ENCODE peak calls at places on chromosomes 16 and 17, in nine cellular contexts. T, N, K, G, D, U, Y, Q and J are unnamed samples.

GRCh38 chr16:2091722-2092620 is 43.7 kb downstream of the PKD1 start:
- DNase-seq in G (no peak), Y (no peak), Q (no peak), D (peak), U (no peak), N (no peak), T (peak), K (no peak), J (no peak)

GRCh38 chr16:578870-579405 is 9.2 kb downstream of the PIGQ start:
- DNase-seq in G (no peak), Y (no peak), K (peak), T (peak), U (peak), Q (peak), N (no peak), D (peak), J (no peak)

GRCh38 chr17:78137392-78138203 is 7.0 kb downstream of the TMC8 start:
- DNase-seq in D (no peak), U (no peak), T (peak), N (no peak), Q (no peak), G (no peak), K (no peak), Y (no peak), J (no peak)

GRCh38 chr16:68592466-68593337 is 52.4 kb upstream of the CDH3 start:
- DNase-seq in G (no peak), U (no peak), D (no peak), Y (no peak), Q (peak), T (no peak), K (no peak), N (no peak), J (no peak)

GRCh38 chr16:75017670-75018525 is 19.1 kb downstream of the ZNRF1 start:
- DNase-seq in K (no peak), U (no peak), Q (no peak), Y (no peak), N (no peak), T (no peak), G (no peak), D (no peak), J (no peak)

GRCh38 chr17:16439303-16439791 is 24.0 kb downstream of the TRPV2 start:
- DNase-seq in N (no peak), D (no peak), K (peak), Y (no peak), U (no peak), G (no peak), Q (no peak), T (no peak), J (no peak)

GRCh38 chr16:30006095-30006473 is 4.7 kb downstream of the DOC2A start:
- DNase-seq in G (no peak), D (no peak), U (no peak), Q (no peak), N (no peak), T (no peak), Y (no peak), K (no peak), J (no peak)

GRCh38 chr17:7383742-7384488 is 3.0 kb downstream of the TNK1 start:
- DNase-seq in K (no peak), Q (no peak), D (peak), Y (no peak), T (peak), U (no peak), N (no peak), G (no peak), J (no peak)

GRCh38 chr17:29590979-29591736 is 1.7 kb upstream of the GIT1 start:
- DNase-seq in T (no peak), U (peak), D (peak), Q (no peak), N (peak), Y (no peak), K (no peak), G (no peak), J (no peak)

GRCh38 chr17:78999056-78999768 is 10.4 kb downstream of the CANT1 start:
- DNase-seq in N (no peak), Q (no peak), D (no peak), Y (no peak), K (peak), G (no peak), T (peak), U (peak), J (no peak)

GRCh38 chr17:73091410-73091769 is 1.1 kb downstream of the SLC39A11 start:
- DNase-seq in T (no peak), D (no peak), Q (no peak), G (no peak), Y (no peak), N (no peak), K (peak), U (no peak), J (no peak)

GRCh38 chr16:35664091-35664693 is 2204.8 kb downstream of the TP53TG3F start:
- DNase-seq in G (no peak), Y (no peak), Q (no peak), U (peak), D (no peak), K (peak), T (no peak), N (no peak), J (no peak)

GRCh38 chr17:67663445-67663844 is 54.3 kb upstream of the NOL11 start:
- DNase-seq in T (no peak), G (no peak), N (no peak), D (no peak), Y (no peak), K (no peak), Q (no peak), U (no peak), J (no peak)

GRCh38 chr17:61583242-61583641 is 7.8 kb downstream of the NACA2 start:
- DNase-seq in G (no peak), U (no peak), Q (peak), K (no peak), Y (peak), T (no peak), N (peak), D (no peak), J (peak)

GRCh38 chr17:3866269-3866668 is 20.2 kb upstream of the NCBP3 start:
- DNase-seq in D (no peak), T (no peak), K (no peak), U (no peak), Y (no peak), N (no peak), Q (no peak), G (no peak), J (no peak)

GRCh38 chr16:59192551-59193199 is 458.6 kb upstream of the GOT2 start:
- DNase-seq in T (peak), N (no peak), D (peak), G (no peak), K (peak), Y (no peak), Q (peak), U (no peak), J (no peak)

GRCh38 chr16:28321700-28322411 is 29.5 kb downstream of the SBK1 start:
- DNase-seq in K (no peak), N (no peak), Y (no peak), D (peak), G (no peak), U (peak), T (peak), Q (peak), J (no peak)

GRCh38 chr17:47324224-47325020 is 667 bp downstream of the EFCAB13 start:
- DNase-seq in Q (no peak), K (peak), Y (no peak), N (no peak), D (peak), G (no peak), U (peak), T (peak), J (no peak)

DNA sequence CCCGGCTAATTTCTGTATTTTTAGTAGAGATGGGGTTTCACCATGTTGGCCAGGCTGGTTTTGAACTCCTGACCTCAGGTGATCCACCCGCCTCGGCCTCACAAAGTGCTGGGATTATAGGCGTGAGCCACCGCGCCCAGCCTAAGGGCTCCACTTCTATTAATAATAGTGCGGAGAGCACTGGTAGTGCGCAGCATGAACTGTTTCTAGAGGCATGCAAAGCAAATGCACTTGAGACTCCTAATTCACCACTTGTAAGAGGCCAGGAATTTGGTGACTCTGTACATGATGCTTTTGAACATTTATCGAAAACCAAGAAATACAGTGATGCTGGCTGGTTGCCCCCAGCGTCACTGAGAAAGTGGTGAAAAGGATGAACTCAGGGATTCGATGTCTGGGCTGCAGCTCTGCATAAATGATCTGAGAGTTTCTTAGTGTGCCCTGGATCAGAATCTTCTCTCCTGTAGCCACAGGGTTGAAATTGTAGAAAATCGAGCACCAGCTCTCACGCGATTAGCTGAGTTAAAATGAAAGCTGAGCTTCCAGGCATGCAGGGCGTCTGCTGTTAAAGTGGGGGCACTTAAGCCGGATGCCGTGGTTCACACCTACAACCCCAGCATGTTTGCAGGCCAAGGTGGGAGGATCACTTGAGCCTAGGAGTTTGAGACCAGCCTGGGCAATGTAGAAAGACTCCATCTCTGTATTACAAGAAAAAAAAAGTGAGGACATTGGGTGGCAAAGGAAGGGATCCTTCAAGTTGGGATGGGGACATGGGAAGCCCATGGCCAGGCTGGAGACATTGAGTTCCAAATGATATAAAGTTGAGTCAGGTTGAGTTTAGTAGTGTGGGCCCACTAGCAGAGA is 4.8 kb downstream of the RNF213 start:
- DNase-seq in Y (no peak), G (no peak), U (no peak), T (peak), D (no peak), N (no peak), Q (no peak), K (no peak), J (no peak)
- H3K4me3 ChIP-seq in Y (no peak), G (no peak), U (no peak), T (no peak), D (no peak), N (no peak), Q (no peak), K (no peak), J (no peak)

GRCh38 chr17:15335446-15335845 is 6.0 kb downstream of the TEKT3 start:
- DNase-seq in Y (no peak), U (no peak), K (no peak), Q (no peak), T (no peak), N (no peak), G (no peak), D (no peak), J (no peak)

GRCh38 chr17:15334266-15334665 is 7.1 kb downstream of the TEKT3 start:
- DNase-seq in N (no peak), D (no peak), Y (no peak), T (no peak), G (no peak), U (no peak), K (no peak), Q (peak), J (no peak)

DNA sequence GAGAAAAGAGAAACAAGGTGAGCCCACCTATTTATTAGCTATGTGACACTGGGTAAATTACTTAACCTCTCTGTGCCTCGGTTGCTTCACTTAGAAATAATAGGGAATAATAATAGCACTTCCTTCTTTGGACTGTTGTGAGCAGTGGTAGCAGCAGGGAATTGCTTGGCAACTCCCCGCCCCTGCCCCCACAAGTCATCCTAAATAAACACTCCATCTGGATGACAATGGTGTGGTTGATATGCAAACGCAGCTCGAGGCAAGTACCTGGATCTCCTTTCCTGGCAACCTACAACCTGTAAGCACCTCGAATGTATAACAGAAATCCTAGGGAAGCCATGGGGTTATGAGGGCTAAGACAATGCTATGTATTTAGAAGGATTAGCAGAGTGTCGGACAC is 9.1 kb downstream of the TEKT3 start:
- DNase-seq in D (no peak), K (no peak), N (no peak), T (peak), Y (no peak), U (no peak), G (no peak), Q (no peak), J (no peak)
- H3K4me3 ChIP-seq in D (no peak), K (no peak), N (no peak), T (peak), Y (no peak), U (no peak), G (no peak), Q (no peak), J (no peak)

GRCh38 chr16:88505405-88506082 is 52.5 kb downstream of the ZFPM1 start:
- DNase-seq in T (peak), U (no peak), Y (no peak), Q (no peak), K (peak), D (no peak), G (no peak), N (peak), J (no peak)
- H3K4me3 ChIP-seq in T (no peak), U (no peak), Y (no peak), Q (no peak), K (no peak), D (no peak), G (no peak), N (no peak), J (no peak)

DNA sequence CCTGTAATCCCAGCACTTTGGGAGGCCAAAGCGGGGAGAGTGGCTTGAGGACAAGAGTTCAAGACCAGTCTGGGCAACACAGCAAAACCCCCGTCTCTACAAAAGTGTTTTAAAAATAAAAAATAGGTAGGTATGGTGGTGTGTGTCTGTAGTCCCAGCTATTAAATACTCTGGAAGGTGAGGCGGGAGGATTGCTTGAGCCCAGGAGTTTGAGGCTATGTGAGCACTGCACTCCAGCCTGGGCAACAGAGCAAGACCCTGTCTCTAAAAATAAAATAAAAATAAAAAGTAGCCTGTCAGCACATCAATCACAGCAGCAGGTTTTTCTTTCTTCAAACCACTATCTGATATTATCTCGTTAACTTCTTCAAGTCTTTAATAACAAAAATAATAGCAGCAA is 1.6 kb downstream of the USP31 start:
- DNase-seq in K (no peak), Q (no peak), D (no peak), Y (no peak), T (no peak), N (no peak), G (no peak), U (no peak), J (no peak)
- H3K4me3 ChIP-seq in K (no peak), Q (peak), D (peak), Y (peak), T (peak), N (no peak), G (peak), U (no peak), J (no peak)

GRCh38 chr17:60138769-60139437 is 10.9 kb upstream of the CA4 start:
- DNase-seq in U (no peak), K (no peak), N (no peak), D (no peak), Q (no peak), Y (no peak), G (no peak), T (peak), J (no peak)

GRCh38 chr17:60141111-60142018 is 8.4 kb upstream of the CA4 start:
- DNase-seq in T (peak), K (no peak), G (no peak), Q (peak), D (peak), Y (no peak), U (no peak), N (no peak), J (no peak)

GRCh38 chr17:60137731-60138130 is 12.0 kb upstream of the CA4 start:
- DNase-seq in N (no peak), Q (no peak), T (peak), Y (no peak), G (no peak), K (no peak), U (no peak), D (no peak), J (no peak)

GRCh38 chr17:60142872-60143499 is 6.8 kb upstream of the CA4 start:
- DNase-seq in N (peak), K (peak), D (peak), U (peak), Q (peak), T (peak), Y (peak), G (no peak), J (peak)

GRCh38 chr17:60139438-60140285 is 10.1 kb upstream of the CA4 start:
- DNase-seq in K (peak), Q (peak), Y (no peak), U (peak), D (peak), T (peak), N (no peak), G (no peak), J (no peak)
- H3K4me3 ChIP-seq in K (peak), Q (peak), Y (no peak), U (no peak), D (peak), T (no peak), N (no peak), G (no peak), J (peak)

DNA sequence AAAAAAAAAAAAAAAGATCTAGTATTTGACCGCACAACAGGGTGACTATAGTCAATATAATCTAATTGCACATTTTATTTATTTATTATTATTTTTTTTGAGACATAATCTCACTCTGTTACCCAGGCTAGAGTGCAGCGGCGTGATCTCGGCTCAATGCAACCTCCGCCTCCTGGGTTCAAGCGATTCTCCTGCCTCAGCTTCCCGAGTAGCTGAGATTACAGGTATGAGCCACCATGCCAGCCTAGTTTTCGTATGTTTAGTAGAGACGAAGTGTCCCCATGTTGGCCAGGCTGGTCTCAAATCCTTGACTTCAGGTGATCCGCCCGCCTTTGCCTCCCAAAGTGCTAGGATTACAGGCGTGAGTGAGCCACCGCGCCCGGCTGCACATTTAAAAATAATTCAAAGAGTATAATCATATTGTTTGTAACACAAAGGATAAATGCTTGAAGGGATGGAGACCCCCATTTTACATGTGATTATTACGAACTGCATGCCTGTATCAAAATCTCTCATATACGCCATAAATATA is 794 bp downstream of the ANKS3 start:
- DNase-seq in N (no peak), Q (no peak), D (no peak), Y (no peak), K (no peak), U (no peak), G (no peak), T (no peak), J (no peak)
- H3K4me3 ChIP-seq in N (peak), Q (peak), D (peak), Y (peak), K (peak), U (peak), G (peak), T (peak), J (peak)

GRCh38 chr16:54936979-54937672 is 6.5 kb downstream of the IRX5 start:
- DNase-seq in Y (no peak), U (no peak), N (no peak), G (no peak), Q (no peak), T (peak), D (peak), K (no peak), J (no peak)

GRCh38 chr16:54938351-54939346 is 8.0 kb downstream of the IRX5 start:
- DNase-seq in U (no peak), D (peak), N (no peak), Y (no peak), K (no peak), G (no peak), T (peak), Q (no peak), J (no peak)

GRCh38 chr16:54937673-54938350 is 7.1 kb downstream of the IRX5 start:
- DNase-seq in N (no peak), K (no peak), T (no peak), D (no peak), Y (no peak), U (no peak), Q (no peak), G (no peak), J (no peak)

GRCh38 chr16:54940279-54940604 is 9.6 kb downstream of the IRX5 start:
- DNase-seq in Q (no peak), N (no peak), Y (no peak), G (no peak), K (no peak), T (no peak), D (no peak), U (no peak), J (no peak)

DNA sequence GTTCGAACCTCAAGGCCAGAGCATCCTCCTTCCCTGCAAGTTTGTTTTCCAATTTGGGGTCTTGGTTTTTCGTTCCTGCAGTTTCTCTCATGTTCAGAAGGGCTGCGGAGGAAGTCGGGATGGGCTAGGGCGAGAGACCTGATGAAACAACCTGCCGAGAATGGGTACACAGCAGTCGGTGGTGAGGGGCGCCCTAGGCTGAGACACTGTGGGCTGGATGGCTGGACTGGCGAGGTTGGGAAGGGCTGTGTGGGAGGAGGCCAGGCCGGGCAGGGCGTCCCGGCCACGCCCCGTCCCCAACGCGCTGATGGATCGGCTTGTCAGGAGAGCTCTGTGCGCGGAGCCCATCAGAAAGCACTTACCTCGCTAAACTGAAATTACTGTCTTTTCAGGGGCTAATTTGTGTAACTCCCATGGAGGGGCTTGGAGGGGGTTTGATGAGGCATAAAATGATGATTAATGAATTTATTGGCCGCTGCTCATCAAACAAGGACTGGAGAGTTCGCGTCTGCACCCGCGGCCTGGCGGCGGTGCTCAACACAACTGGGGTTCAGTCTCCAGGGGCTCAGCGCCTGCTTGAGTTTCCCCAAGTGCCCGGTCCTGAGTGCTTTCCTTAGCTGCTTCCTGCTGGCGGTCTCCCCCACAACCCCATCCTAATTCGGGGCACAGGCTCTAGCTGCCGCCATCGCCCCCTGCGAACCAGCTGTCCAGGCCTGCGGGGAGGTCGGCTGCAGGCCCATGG is 9.0 kb downstream of the IRX5 start:
- DNase-seq in K (no peak), Q (no peak), G (no peak), U (no peak), D (peak), T (peak), N (no peak), Y (no peak), J (no peak)
- H3K4me3 ChIP-seq in K (no peak), Q (no peak), G (no peak), U (no peak), D (peak), T (no peak), N (no peak), Y (no peak), J (no peak)